ENCODE peak calls at places on chromosomes 13 and 19, in seven cellular contexts. Y, I, P, D, C, V and F are unnamed samples.

GRCh38 chr19:51271015-51271600 is 20.2 kb downstream of the SIGLECL1 start:
- DNase-seq in Y (no peak), I (no peak), P (no peak), D (no peak), C (peak; percentile 47), V (no peak), F (no peak)

GRCh38 chr13:75908137-75908536 is 272.0 kb downstream of the LMO7 start:
- DNase-seq in Y (no peak), I (no peak), P (no peak), D (no peak), C (no peak), V (no peak), F (no peak)

GRCh38 chr19:35901854-35902661 is at the start of gene HCST:
- DNase-seq in Y (no peak), I (peak; percentile 86), P (no peak), D (no peak), C (no peak), V (peak; percentile 30), F (no peak)

GRCh38 chr13:102569488-102569887 is 27.3 kb upstream of the TPP2 start:
- DNase-seq in Y (no peak), I (no peak), P (no peak), D (no peak), C (no peak), V (no peak), F (no peak)

GRCh38 chr19:30226464-30227070 is 145.6 kb upstream of the ZNF536 start:
- DNase-seq in Y (no peak), I (no peak), P (no peak), D (no peak), C (peak; percentile 59), V (peak; percentile 25), F (no peak)

GRCh38 chr13:87426737-87427136 is 244.4 kb upstream of the SLITRK5 start:
- DNase-seq in Y (no peak), I (no peak), P (no peak), D (no peak), C (no peak), V (no peak), F (no peak)

GRCh38 chr19:28715157-28715556 is 497.8 kb downstream of the UQCRFS1 start:
- DNase-seq in Y (no peak), I (no peak), P (no peak), D (no peak), C (no peak), V (no peak), F (no peak)

GRCh38 chr19:29543381-29543780 is 17.6 kb downstream of the VSTM2B start:
- DNase-seq in Y (no peak), I (peak; percentile 39), P (no peak), D (no peak), C (no peak), V (no peak), F (peak; percentile 17)

GRCh38 chr19:48090281-48090802 is 20.3 kb downstream of the PLA2G4C start:
- DNase-seq in Y (no peak), I (no peak), P (no peak), D (no peak), C (no peak), V (no peak), F (no peak)
- TF ChIP-seq POLR2AphosphoS5 in Y (no peak), I (no peak), P (no peak), D (no peak), C (no peak), V (peak; percentile 27), F (peak; percentile 37)

DNA sequence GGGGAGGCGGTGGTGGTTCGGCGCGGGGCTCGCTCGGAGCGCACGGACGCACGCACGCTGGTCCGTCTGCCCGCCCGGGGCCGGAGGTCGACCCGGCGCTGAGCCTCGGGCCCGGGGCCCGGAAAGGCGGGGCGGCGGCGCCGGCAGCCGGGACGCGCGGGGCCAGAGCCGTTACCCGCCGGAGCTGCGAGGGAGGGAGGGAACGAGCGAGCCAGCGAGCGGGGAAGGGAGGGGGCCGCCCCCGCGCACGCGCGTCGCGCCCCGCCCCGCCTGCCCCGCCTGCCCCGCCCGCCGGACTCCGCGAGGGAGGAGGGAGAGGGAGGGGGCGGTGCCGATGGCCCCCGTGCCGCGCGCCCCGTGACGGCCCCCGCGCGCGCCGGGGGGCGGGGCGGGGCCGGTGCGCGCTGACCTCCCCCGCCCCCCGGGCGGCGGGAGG is 15.0 kb downstream of the CIC start:
- DNase-seq in Y (peak; percentile 85), I (peak; percentile 97), P (no peak), D (no peak), C (no peak), V (peak; percentile 89), F (peak; percentile 94)
- TF ChIP-seq POLR2AphosphoS5 in Y (no peak), I (no peak), P (no peak), D (no peak), C (no peak), V (no peak), F (no peak)

DNA sequence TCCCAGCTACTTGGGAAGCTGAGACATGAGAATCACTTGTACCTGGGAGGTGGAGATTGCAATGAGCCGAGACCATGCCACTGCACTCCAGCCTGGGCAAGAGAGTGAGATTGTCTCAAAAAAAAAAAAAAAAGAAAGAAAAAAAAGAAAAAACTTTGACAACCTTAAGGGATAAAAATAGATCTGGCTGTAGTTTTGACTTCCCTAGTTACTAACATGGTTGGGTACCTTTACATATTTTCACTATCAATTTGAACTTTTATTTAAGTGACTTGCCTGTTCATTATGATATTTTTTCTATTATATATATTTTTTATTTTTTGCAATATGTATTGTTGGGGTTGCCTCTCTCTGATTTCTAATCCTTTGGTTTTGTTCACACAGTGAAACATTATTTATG is 8.4 kb upstream of the ZNF235 start:
- DNase-seq in Y (no peak), I (no peak), P (no peak), D (no peak), C (no peak), V (no peak), F (no peak)
- TF ChIP-seq POLR2AphosphoS5 in Y (no peak), I (no peak), P (no peak), D (no peak), C (no peak), V (no peak), F (no peak)

GRCh38 chr19:48614436-48615144 is at the start of gene FAM83E:
- DNase-seq in Y (no peak), I (peak; percentile 77), P (no peak), D (no peak), C (peak; percentile 86), V (peak; percentile 96), F (no peak)
- TF ChIP-seq POLR2AphosphoS5 in Y (peak; percentile 76), I (peak; percentile 76), P (no peak), D (no peak), C (peak; percentile 88), V (peak; percentile 37), F (peak; percentile 6)

GRCh38 chr19:49688531-49689132 is 762 bp upstream of the ADM5 start:
- DNase-seq in Y (no peak), I (no peak), P (no peak), D (no peak), C (peak; percentile 76), V (no peak), F (no peak)
- TF ChIP-seq POLR2AphosphoS5 in Y (peak; percentile 67), I (no peak), P (peak; percentile 32), D (peak; percentile 35), C (peak; percentile 63), V (no peak), F (no peak)